ENCODE peak calls at places on chromosomes 1 and 21, in nine cellular contexts. Y is heart left ventricle; E is left ventricle myocardium inferior; C is brain microvascular endothelial cell; Z is kidney epithelial cell; O is tibial artery; N is cardiac muscle cell; I is K562; X is CD8-positive, alpha-beta T cell. H is an unnamed sample. For H3K36me3, the result is how much of the 10 kb centered on the place peaks cover.

GRCh38 chr1:199867601-199868000 is 159.9 kb upstream of the NR5A2 start:
- DNase-seq in Y (no peak), E (no peak), C (no peak), Z (no peak), O (no peak), N (peak), I (no peak), X (no peak), H (no peak)

GRCh38 chr1:171597203-171597602 is 24.8 kb upstream of the MYOCOS start:
- DNase-seq in Y (no peak), E (no peak), C (no peak), Z (no peak), O (no peak), N (peak), I (no peak), X (no peak), H (no peak)

GRCh38 chr1:92619466-92620189 is 132.9 kb upstream of the GFI1 start:
- DNase-seq in Y (no peak), E (no peak), C (no peak), Z (no peak), O (no peak), N (no peak), I (no peak), X (no peak), H (no peak)

GRCh38 chr1:225694151-225694603 is 41.3 kb upstream of the ENAH start:
- DNase-seq in Y (no peak), E (peak), C (peak), Z (no peak), O (peak), N (peak), I (no peak), X (no peak), H (no peak)

GRCh38 chr1:16183157-16183556 is 27.3 kb upstream of the EPHA2 start:
- DNase-seq in Y (no peak), E (no peak), C (peak), Z (no peak), O (no peak), N (peak), I (no peak), X (no peak), H (no peak)

GRCh38 chr1:232933026-232933425 is 17.4 kb upstream of the NTPCR start:
- DNase-seq in Y (no peak), E (no peak), C (no peak), Z (no peak), O (no peak), N (no peak), I (no peak), X (no peak), H (no peak)

GRCh38 chr1:204128964-204129896 is 22.6 kb downstream of the ETNK2 start:
- DNase-seq in Y (peak), E (peak), C (peak), Z (no peak), O (peak), N (peak), I (peak), X (peak), H (peak)

GRCh38 chr1:183734600-183735036 is 70.3 kb upstream of the RGL1 start:
- DNase-seq in Y (peak), E (peak), C (no peak), Z (no peak), O (no peak), N (peak), I (no peak), X (no peak), H (no peak)

GRCh38 chr21:35927262-35927661 is 133.1 kb downstream of the SETD4 start:
- DNase-seq in Y (no peak), E (no peak), C (no peak), Z (no peak), O (no peak), N (no peak), I (no peak), X (no peak), H (no peak)

GRCh38 chr1:230153655-230154296 is 86.7 kb downstream of the GALNT2 start:
- DNase-seq in Y (no peak), E (no peak), C (no peak), Z (no peak), O (no peak), N (peak), I (no peak), X (no peak), H (no peak)

GRCh38 chr1:88175631-88176226 is 508.3 kb upstream of the PKN2 start:
- DNase-seq in Y (no peak), E (no peak), C (no peak), Z (no peak), O (no peak), N (peak), I (no peak), X (no peak), H (no peak)

GRCh38 chr1:147172168-147173016 is at the start of gene PRKAB2:
- DNase-seq in Y (peak), E (peak), C (peak), Z (peak), O (peak), N (peak), I (peak), X (peak), H (peak)

GRCh38 chr1:201110616-201111015 is 1.6 kb downstream of the CACNA1S start:
- DNase-seq in Y (no peak), E (no peak), C (no peak), Z (no peak), O (no peak), N (no peak), I (no peak), X (no peak), H (no peak)

GRCh38 chr1:17040135-17040534 is 13.7 kb downstream of the SDHB start:
- DNase-seq in Y (no peak), E (no peak), C (no peak), Z (no peak), O (no peak), N (no peak), I (no peak), X (no peak), H (no peak)

GRCh38 chr1:35030338-35031102 is 1.2 kb downstream of the ZMYM6 start:
- DNase-seq in Y (no peak), E (no peak), C (no peak), Z (no peak), O (no peak), N (no peak), I (no peak), X (no peak), H (peak)

GRCh38 chr1:58399176-58399575 is 147.3 kb downstream of the OMA1 start:
- DNase-seq in Y (no peak), E (no peak), C (no peak), Z (no peak), O (no peak), N (no peak), I (no peak), X (no peak), H (no peak)

GRCh38 chr1:230822092-230822581 is 46.2 kb downstream of the C1orf198 start:
- DNase-seq in Y (peak), E (peak), C (no peak), Z (no peak), O (peak), N (no peak), I (no peak), X (no peak), H (no peak)

GRCh38 chr1:14190508-14190907 is 408.0 kb upstream of the KAZN start:
- DNase-seq in Y (no peak), E (no peak), C (no peak), Z (peak), O (no peak), N (no peak), I (no peak), X (no peak), H (no peak)

GRCh38 chr1:217214551-217214950 is 416.3 kb downstream of the GPATCH2 start:
- DNase-seq in Y (no peak), E (no peak), C (no peak), Z (no peak), O (no peak), N (no peak), I (no peak), X (no peak), H (no peak)

GRCh38 chr1:149888999-149889289 is 10.4 kb upstream of the BOLA1 start:
- DNase-seq in Y (no peak), E (no peak), C (peak), Z (no peak), O (peak), N (peak), I (no peak), X (no peak), H (no peak)

DNA sequence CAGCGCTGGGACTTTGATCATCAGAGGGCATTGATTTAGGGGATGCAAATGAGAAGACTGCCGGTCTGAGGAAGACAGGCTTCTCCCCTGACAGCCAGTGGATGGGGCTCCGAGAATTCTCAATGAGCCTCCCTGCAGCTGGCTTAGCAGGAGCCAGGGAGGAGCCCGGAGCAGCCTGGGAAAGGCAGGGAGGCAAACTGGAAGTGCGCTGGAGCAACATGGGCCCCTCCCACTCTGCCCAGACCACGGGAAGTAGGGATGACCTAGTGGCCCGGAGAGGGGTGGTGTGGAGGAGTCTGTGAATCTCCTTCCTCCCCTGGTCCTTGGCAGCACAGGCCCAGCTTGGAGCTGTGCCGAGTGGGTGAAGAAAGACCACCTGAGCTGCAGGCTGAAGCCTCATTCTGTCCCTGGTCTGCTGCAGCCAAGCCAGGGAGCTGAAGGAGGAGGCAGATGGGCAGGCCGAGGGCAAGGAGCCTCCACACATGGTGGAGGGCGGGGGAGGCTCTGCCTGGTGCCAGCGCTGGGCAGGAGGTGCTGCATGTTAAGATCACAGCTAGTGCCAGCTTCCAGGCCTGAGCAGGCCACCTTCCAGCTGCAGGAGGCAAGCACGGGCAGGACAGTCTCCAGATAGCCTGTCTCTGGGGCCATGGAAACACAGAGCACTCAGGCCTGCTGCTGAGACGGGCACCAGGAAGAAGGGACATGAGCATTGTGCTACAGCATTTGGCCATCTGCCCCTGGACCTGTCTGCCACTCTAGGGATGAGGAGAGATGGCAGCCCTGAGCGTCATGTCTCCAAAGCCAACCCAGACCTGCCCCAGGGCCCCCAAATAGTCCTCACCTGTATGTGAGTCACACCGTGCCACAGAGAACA is 12.2 kb upstream of the CLSTN1 start:
- DNase-seq in Y (no peak), E (peak), C (no peak), Z (no peak), O (peak), N (peak), I (peak), X (no peak), H (no peak)
- H3K4me3 ChIP-seq in Y (no peak), E (peak), C (no peak), Z (no peak), O (no peak), N (no peak), I (no peak), X (no peak), H (no peak)

GRCh38 chr1:12278998-12279397 is 49.2 kb downstream of the VPS13D start:
- DNase-seq in Y (no peak), E (no peak), C (no peak), Z (no peak), O (no peak), N (no peak), I (no peak), X (no peak), H (no peak)
- H3K36me3 ChIP-seq in Y (under half), E (half or more), C (half or more), Z (under half), O (half or more), N (under half), I (half or more), X (half or more), H (under half)

GRCh38 chr1:156584813-156585212 is 5.3 kb downstream of the TTC24 start:
- DNase-seq in Y (no peak), E (no peak), C (no peak), Z (no peak), O (no peak), N (no peak), I (peak), X (no peak), H (no peak)
- TF ChIP-seq CTCF in Y (no peak), E (no peak), C (peak), Z (peak), O (no peak), N (no peak), I (peak), X (no peak), H (peak)

DNA sequence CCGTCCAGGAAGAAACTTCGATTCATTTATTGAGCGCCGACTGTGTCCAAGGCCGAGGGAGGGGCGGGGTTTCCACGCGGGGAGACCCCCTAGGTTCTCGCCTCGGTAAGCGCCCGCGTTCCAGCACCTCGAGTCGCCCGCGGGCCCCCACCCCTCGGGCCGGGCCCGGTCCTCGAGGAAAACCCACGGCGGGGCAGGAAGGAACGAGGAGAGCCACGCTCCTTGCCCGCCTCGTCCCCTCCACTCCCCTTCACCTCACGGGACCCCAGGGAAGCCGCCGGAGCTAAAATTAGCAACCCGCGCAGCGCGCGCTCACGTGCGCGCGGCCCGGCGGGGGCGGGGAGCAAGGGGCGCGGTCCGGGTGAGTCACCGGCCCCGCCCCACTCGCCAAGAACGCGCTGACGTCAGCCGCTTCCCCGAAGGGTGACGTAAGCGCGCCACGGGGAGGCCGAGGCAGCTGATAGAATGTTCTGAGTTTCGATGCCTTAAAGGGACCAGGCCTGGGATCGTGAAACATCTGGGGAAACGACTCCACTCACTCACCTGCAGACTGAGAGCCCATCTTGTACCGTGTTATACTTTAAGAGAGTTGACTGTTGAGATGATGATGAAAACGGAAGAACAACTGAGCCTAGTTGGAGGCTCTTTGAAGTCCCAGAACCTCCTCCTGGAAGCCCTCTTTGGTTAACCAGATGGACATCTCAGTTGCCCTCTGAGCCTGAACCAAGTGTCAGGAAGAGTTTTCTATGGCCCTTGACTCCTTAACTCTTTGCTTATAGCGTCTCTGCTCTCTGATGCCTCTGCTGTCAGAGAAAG is 49.7 kb upstream of the ATF3 start:
- DNase-seq in Y (peak), E (peak), C (peak), Z (peak), O (peak), N (peak), I (peak), X (peak), H (peak)
- H3K4me3 ChIP-seq in Y (peak), E (peak), C (peak), Z (peak), O (peak), N (peak), I (peak), X (peak), H (peak)

GRCh38 chr1:6098303-6099215 is 52.9 kb downstream of the KCNAB2 start:
- DNase-seq in Y (peak), E (peak), C (no peak), Z (no peak), O (no peak), N (peak), I (no peak), X (no peak), H (no peak)
- H3K36me3 ChIP-seq in Y (under half), E (under half), C (under half), Z (under half), O (under half), N (under half), I (under half), X (under half), H (under half)

GRCh38 chr1:23798662-23799142 is 1.9 kb downstream of the GALE start:
- DNase-seq in Y (no peak), E (no peak), C (no peak), Z (no peak), O (no peak), N (no peak), I (peak), X (no peak), H (no peak)
- TF ChIP-seq CTCF in Y (no peak), E (no peak), C (peak), Z (no peak), O (no peak), N (peak), I (peak), X (no peak), H (peak)

GRCh38 chr1:210594605-210595004 is 265.9 kb downstream of the HHAT start:
- DNase-seq in Y (no peak), E (no peak), C (no peak), Z (no peak), O (no peak), N (no peak), I (no peak), X (no peak), H (no peak)

GRCh38 chr1:210596641-210597040 is 267.9 kb downstream of the HHAT start:
- DNase-seq in Y (no peak), E (no peak), C (no peak), Z (no peak), O (no peak), N (no peak), I (no peak), X (no peak), H (no peak)

GRCh38 chr1:210600421-210601195 is 271.9 kb downstream of the HHAT start:
- DNase-seq in Y (no peak), E (no peak), C (peak), Z (no peak), O (no peak), N (no peak), I (no peak), X (no peak), H (no peak)

GRCh38 chr1:210598135-210598652 is 269.5 kb downstream of the HHAT start:
- DNase-seq in Y (no peak), E (no peak), C (peak), Z (peak), O (peak), N (peak), I (no peak), X (no peak), H (no peak)

GRCh38 chr1:210597555-210598134 is 268.9 kb downstream of the HHAT start:
- DNase-seq in Y (no peak), E (no peak), C (peak), Z (peak), O (no peak), N (peak), I (peak), X (no peak), H (no peak)
- H3K4me3 ChIP-seq in Y (no peak), E (no peak), C (no peak), Z (no peak), O (no peak), N (no peak), I (no peak), X (no peak), H (no peak)

DNA sequence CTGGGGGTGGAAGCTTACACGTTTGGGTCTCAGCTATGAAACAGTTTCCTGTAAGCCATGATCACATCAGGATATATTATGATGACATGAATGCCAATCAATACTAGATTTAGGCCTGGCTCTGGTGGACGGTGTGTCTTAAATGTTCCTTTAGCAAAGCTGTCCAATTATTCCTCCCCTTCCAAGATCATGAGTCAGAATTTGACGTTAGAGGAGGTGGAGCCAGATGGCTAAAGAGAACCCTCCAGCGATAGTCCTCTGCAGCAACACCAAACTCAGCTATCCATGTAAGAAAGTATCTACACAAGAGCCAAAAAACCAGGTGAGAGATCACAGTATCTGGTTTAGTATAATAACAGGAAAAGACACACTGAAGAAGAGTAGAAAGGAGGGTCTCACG is 47.8 kb downstream of the PACC1 start:
- DNase-seq in Y (no peak), E (no peak), C (peak), Z (no peak), O (no peak), N (peak), I (no peak), X (no peak), H (no peak)
- H3K36me3 ChIP-seq in Y (under half), E (under half), C (under half), Z (under half), O (under half), N (under half), I (half or more), X (under half), H (under half)

GRCh38 chr1:53554592-53555305 is 95.5 kb downstream of the DMRTB1 start:
- DNase-seq in Y (peak), E (no peak), C (no peak), Z (no peak), O (peak), N (no peak), I (no peak), X (no peak), H (no peak)
- TF ChIP-seq CTCF in Y (no peak), E (no peak), C (no peak), Z (no peak), O (no peak), N (no peak), I (no peak), X (no peak), H (no peak)

H was measured in GM06990.